ENCODE peak calls at places on chromosome 9, in ten cellular contexts. One of them, this sample, is unnamed.

GRCh38 chr9:130072515-130073235 is 19.0 kb downstream of the GPR107 start:
- DNase-seq in left colon: no peak
- DNase-seq in NCI-H345: no peak
- DNase-seq in aorta: no peak
- DNase-seq in CD8-positive, alpha-beta T cell: no peak
- DNase-seq in lower leg skin: no peak
- DNase-seq in heart left ventricle: no peak
- DNase-seq in endodermal cell: no peak
- DNase-seq in T-helper 9 cell: no peak
- DNase-seq in EL: peak
- DNase-seq in this sample: no peak

GRCh38 chr9:133861103-133861502 is 123.0 kb upstream of the SARDH start:
- DNase-seq in left colon: no peak
- DNase-seq in NCI-H345: no peak
- DNase-seq in aorta: no peak
- DNase-seq in CD8-positive, alpha-beta T cell: no peak
- DNase-seq in lower leg skin: no peak
- DNase-seq in heart left ventricle: no peak
- DNase-seq in endodermal cell: no peak
- DNase-seq in T-helper 9 cell: no peak
- DNase-seq in EL: no peak
- DNase-seq in this sample: no peak

GRCh38 chr9:33517373-33517772 is 6.7 kb upstream of the ANKRD18B start:
- DNase-seq in left colon: no peak
- DNase-seq in NCI-H345: peak
- DNase-seq in aorta: no peak
- DNase-seq in CD8-positive, alpha-beta T cell: no peak
- DNase-seq in lower leg skin: no peak
- DNase-seq in heart left ventricle: no peak
- DNase-seq in endodermal cell: no peak
- DNase-seq in T-helper 9 cell: no peak
- DNase-seq in EL: peak
- DNase-seq in this sample: peak

GRCh38 chr9:131799177-131799823 is 59.4 kb upstream of the RAPGEF1 start:
- DNase-seq in left colon: peak
- DNase-seq in NCI-H345: no peak
- DNase-seq in aorta: no peak
- DNase-seq in CD8-positive, alpha-beta T cell: peak
- DNase-seq in lower leg skin: no peak
- DNase-seq in heart left ventricle: no peak
- DNase-seq in endodermal cell: peak
- DNase-seq in T-helper 9 cell: peak
- DNase-seq in EL: peak
- DNase-seq in this sample: peak

GRCh38 chr9:128155736-128156500 is 4.1 kb upstream of the BBLN start:
- DNase-seq in left colon: no peak
- DNase-seq in NCI-H345: no peak
- DNase-seq in aorta: peak
- DNase-seq in CD8-positive, alpha-beta T cell: no peak
- DNase-seq in lower leg skin: no peak
- DNase-seq in heart left ventricle: peak
- DNase-seq in endodermal cell: no peak
- DNase-seq in T-helper 9 cell: no peak
- DNase-seq in EL: no peak
- DNase-seq in this sample: no peak

GRCh38 chr9:5557606-5558587 is 47.6 kb downstream of the PDCD1LG2 start:
- DNase-seq in left colon: no peak
- DNase-seq in NCI-H345: no peak
- DNase-seq in aorta: no peak
- DNase-seq in CD8-positive, alpha-beta T cell: peak
- DNase-seq in lower leg skin: peak
- DNase-seq in heart left ventricle: no peak
- DNase-seq in endodermal cell: no peak
- DNase-seq in T-helper 9 cell: peak
- DNase-seq in EL: no peak
- DNase-seq in this sample: no peak

GRCh38 chr9:89718635-89719034 is 113.8 kb downstream of the GADD45G start:
- DNase-seq in left colon: no peak
- DNase-seq in NCI-H345: no peak
- DNase-seq in aorta: no peak
- DNase-seq in CD8-positive, alpha-beta T cell: no peak
- DNase-seq in lower leg skin: no peak
- DNase-seq in heart left ventricle: no peak
- DNase-seq in endodermal cell: no peak
- DNase-seq in T-helper 9 cell: no peak
- DNase-seq in EL: no peak
- DNase-seq in this sample: no peak

GRCh38 chr9:93301291-93301811 is 117.4 kb downstream of the WNK2 start:
- DNase-seq in left colon: no peak
- DNase-seq in NCI-H345: no peak
- DNase-seq in aorta: peak
- DNase-seq in CD8-positive, alpha-beta T cell: no peak
- DNase-seq in lower leg skin: no peak
- DNase-seq in heart left ventricle: no peak
- DNase-seq in endodermal cell: peak
- DNase-seq in T-helper 9 cell: no peak
- DNase-seq in EL: no peak
- DNase-seq in this sample: no peak

GRCh38 chr9:129473523-129474244 is 147.2 kb downstream of the C9orf50 start:
- DNase-seq in left colon: no peak
- DNase-seq in NCI-H345: no peak
- DNase-seq in aorta: peak
- DNase-seq in CD8-positive, alpha-beta T cell: no peak
- DNase-seq in lower leg skin: peak
- DNase-seq in heart left ventricle: no peak
- DNase-seq in endodermal cell: no peak
- DNase-seq in T-helper 9 cell: no peak
- DNase-seq in EL: peak
- DNase-seq in this sample: peak

GRCh38 chr9:136621019-136621733 is 41.5 kb upstream of the EGFL7 start:
- DNase-seq in left colon: peak
- DNase-seq in NCI-H345: no peak
- DNase-seq in aorta: no peak
- DNase-seq in CD8-positive, alpha-beta T cell: no peak
- DNase-seq in lower leg skin: no peak
- DNase-seq in heart left ventricle: peak
- DNase-seq in endodermal cell: no peak
- DNase-seq in T-helper 9 cell: no peak
- DNase-seq in EL: no peak
- DNase-seq in this sample: no peak

GRCh38 chr9:136297016-136297691 is 6.7 kb downstream of the CCDC187 start:
- DNase-seq in left colon: peak
- DNase-seq in NCI-H345: peak
- DNase-seq in aorta: no peak
- DNase-seq in CD8-positive, alpha-beta T cell: no peak
- DNase-seq in lower leg skin: no peak
- DNase-seq in heart left ventricle: peak
- DNase-seq in endodermal cell: no peak
- DNase-seq in T-helper 9 cell: no peak
- DNase-seq in EL: no peak
- DNase-seq in this sample: no peak

GRCh38 chr9:105712773-105713172 is 18.4 kb downstream of the TMEM38B start:
- DNase-seq in left colon: no peak
- DNase-seq in NCI-H345: no peak
- DNase-seq in aorta: no peak
- DNase-seq in CD8-positive, alpha-beta T cell: no peak
- DNase-seq in lower leg skin: no peak
- DNase-seq in heart left ventricle: no peak
- DNase-seq in endodermal cell: no peak
- DNase-seq in T-helper 9 cell: no peak
- DNase-seq in EL: no peak
- DNase-seq in this sample: no peak

GRCh38 chr9:113620377-113621161 is 157.0 kb downstream of the RGS3 start:
- DNase-seq in left colon: peak
- DNase-seq in NCI-H345: peak
- DNase-seq in aorta: peak
- DNase-seq in CD8-positive, alpha-beta T cell: no peak
- DNase-seq in lower leg skin: peak
- DNase-seq in heart left ventricle: no peak
- DNase-seq in endodermal cell: peak
- DNase-seq in T-helper 9 cell: no peak
- DNase-seq in EL: peak
- DNase-seq in this sample: no peak

GRCh38 chr9:75461188-75461587 is 372.9 kb downstream of the OSTF1 start:
- DNase-seq in left colon: no peak
- DNase-seq in NCI-H345: peak
- DNase-seq in aorta: no peak
- DNase-seq in CD8-positive, alpha-beta T cell: no peak
- DNase-seq in lower leg skin: no peak
- DNase-seq in heart left ventricle: no peak
- DNase-seq in endodermal cell: no peak
- DNase-seq in T-helper 9 cell: no peak
- DNase-seq in EL: no peak
- DNase-seq in this sample: no peak

GRCh38 chr9:27673626-27674025 is 100.3 kb upstream of the C9orf72 start:
- DNase-seq in left colon: no peak
- DNase-seq in NCI-H345: no peak
- DNase-seq in aorta: no peak
- DNase-seq in CD8-positive, alpha-beta T cell: no peak
- DNase-seq in lower leg skin: no peak
- DNase-seq in heart left ventricle: no peak
- DNase-seq in endodermal cell: no peak
- DNase-seq in T-helper 9 cell: no peak
- DNase-seq in EL: no peak
- DNase-seq in this sample: no peak

GRCh38 chr9:88418025-88418424 is 29.8 kb downstream of the SPIN1 start:
- DNase-seq in left colon: no peak
- DNase-seq in NCI-H345: no peak
- DNase-seq in aorta: no peak
- DNase-seq in CD8-positive, alpha-beta T cell: no peak
- DNase-seq in lower leg skin: no peak
- DNase-seq in heart left ventricle: no peak
- DNase-seq in endodermal cell: peak
- DNase-seq in T-helper 9 cell: no peak
- DNase-seq in EL: no peak
- DNase-seq in this sample: no peak

GRCh38 chr9:111740739-111741138 is 54.0 kb downstream of the SHOC1 start:
- DNase-seq in left colon: no peak
- DNase-seq in NCI-H345: no peak
- DNase-seq in aorta: no peak
- DNase-seq in CD8-positive, alpha-beta T cell: no peak
- DNase-seq in lower leg skin: no peak
- DNase-seq in heart left ventricle: peak
- DNase-seq in endodermal cell: peak
- DNase-seq in T-helper 9 cell: no peak
- DNase-seq in EL: no peak
- DNase-seq in this sample: no peak

GRCh38 chr9:36765468-36766341 is 193.0 kb downstream of the MELK start:
- DNase-seq in left colon: peak
- DNase-seq in NCI-H345: peak
- DNase-seq in aorta: peak
- DNase-seq in CD8-positive, alpha-beta T cell: peak
- DNase-seq in lower leg skin: peak
- DNase-seq in heart left ventricle: peak
- DNase-seq in endodermal cell: peak
- DNase-seq in T-helper 9 cell: peak
- DNase-seq in EL: peak
- DNase-seq in this sample: peak

GRCh38 chr9:114811301-114811700 is 5.5 kb upstream of the TNFSF15 start:
- DNase-seq in left colon: peak
- DNase-seq in NCI-H345: no peak
- DNase-seq in aorta: no peak
- DNase-seq in CD8-positive, alpha-beta T cell: no peak
- DNase-seq in lower leg skin: no peak
- DNase-seq in heart left ventricle: no peak
- DNase-seq in endodermal cell: no peak
- DNase-seq in T-helper 9 cell: no peak
- DNase-seq in EL: no peak
- DNase-seq in this sample: no peak

GRCh38 chr9:26321935-26322334 is 570.7 kb downstream of the CAAP1 start:
- DNase-seq in left colon: no peak
- DNase-seq in NCI-H345: no peak
- DNase-seq in aorta: no peak
- DNase-seq in CD8-positive, alpha-beta T cell: no peak
- DNase-seq in lower leg skin: no peak
- DNase-seq in heart left ventricle: no peak
- DNase-seq in endodermal cell: no peak
- DNase-seq in T-helper 9 cell: no peak
- DNase-seq in EL: no peak
- DNase-seq in this sample: no peak

GRCh38 chr9:72151099-72151498 is 1.9 kb downstream of the GDA start:
- DNase-seq in left colon: no peak
- DNase-seq in NCI-H345: no peak
- DNase-seq in aorta: no peak
- DNase-seq in CD8-positive, alpha-beta T cell: no peak
- DNase-seq in lower leg skin: no peak
- DNase-seq in heart left ventricle: no peak
- DNase-seq in endodermal cell: no peak
- DNase-seq in T-helper 9 cell: no peak
- DNase-seq in EL: no peak
- DNase-seq in this sample: no peak

GRCh38 chr9:97593960-97594359 is 39.2 kb downstream of the TSTD2 start:
- DNase-seq in left colon: no peak
- DNase-seq in NCI-H345: peak
- DNase-seq in aorta: no peak
- DNase-seq in CD8-positive, alpha-beta T cell: no peak
- DNase-seq in lower leg skin: no peak
- DNase-seq in heart left ventricle: no peak
- DNase-seq in endodermal cell: no peak
- DNase-seq in T-helper 9 cell: no peak
- DNase-seq in EL: peak
- DNase-seq in this sample: no peak

GRCh38 chr9:126550891-126551351 is 62.8 kb upstream of the LMX1B start:
- DNase-seq in left colon: no peak
- DNase-seq in NCI-H345: no peak
- DNase-seq in aorta: no peak
- DNase-seq in CD8-positive, alpha-beta T cell: no peak
- DNase-seq in lower leg skin: no peak
- DNase-seq in heart left ventricle: no peak
- DNase-seq in endodermal cell: no peak
- DNase-seq in T-helper 9 cell: no peak
- DNase-seq in EL: no peak
- DNase-seq in this sample: no peak

GRCh38 chr9:115109486-115109885 is 8.5 kb downstream of the TNC start:
- DNase-seq in left colon: no peak
- DNase-seq in NCI-H345: no peak
- DNase-seq in aorta: no peak
- DNase-seq in CD8-positive, alpha-beta T cell: no peak
- DNase-seq in lower leg skin: no peak
- DNase-seq in heart left ventricle: no peak
- DNase-seq in endodermal cell: no peak
- DNase-seq in T-helper 9 cell: no peak
- DNase-seq in EL: peak
- DNase-seq in this sample: no peak

GRCh38 chr9:17134843-17135577 is at the start of gene CNTLN:
- DNase-seq in left colon: peak
- DNase-seq in NCI-H345: peak
- DNase-seq in aorta: peak
- DNase-seq in CD8-positive, alpha-beta T cell: peak
- DNase-seq in lower leg skin: peak
- DNase-seq in heart left ventricle: peak
- DNase-seq in endodermal cell: peak
- DNase-seq in T-helper 9 cell: no peak
- DNase-seq in EL: peak
- DNase-seq in this sample: no peak

GRCh38 chr9:127741831-127742434 is 6.8 kb upstream of the TOR2A start:
- DNase-seq in left colon: peak
- DNase-seq in NCI-H345: no peak
- DNase-seq in aorta: no peak
- DNase-seq in CD8-positive, alpha-beta T cell: no peak
- DNase-seq in lower leg skin: peak
- DNase-seq in heart left ventricle: peak
- DNase-seq in endodermal cell: peak
- DNase-seq in T-helper 9 cell: no peak
- DNase-seq in EL: peak
- DNase-seq in this sample: peak

This sample was measured in K562.